ENCODE peak calls at places on chromosomes 4 and X, in six cellular contexts. One of them, this sample, is unnamed.

GRCh38 chr4:54513231-54513630 is 144.5 kb upstream of the KIT start:
- DNase-seq in GM13977: no peak
- DNase-seq in fibroblast of villous mesenchyme: peak
- DNase-seq in endothelial cell: no peak
- DNase-seq in fibroblast of mammary gland: peak
- DNase-seq in dorsolateral prefrontal cortex: no peak
- DNase-seq in this sample: no peak

GRCh38 chr4:77225022-77225421 is 68.0 kb downstream of the CCNG2 start:
- DNase-seq in dorsolateral prefrontal cortex: no peak
- DNase-seq in fibroblast of mammary gland: no peak
- DNase-seq in fibroblast of villous mesenchyme: no peak
- DNase-seq in endothelial cell: no peak
- DNase-seq in GM13977: no peak
- DNase-seq in this sample: no peak

GRCh38 chr4:184166736-184167135 is 50.9 kb downstream of the ENPP6 start:
- DNase-seq in endothelial cell: no peak
- DNase-seq in fibroblast of mammary gland: no peak
- DNase-seq in fibroblast of villous mesenchyme: no peak
- DNase-seq in dorsolateral prefrontal cortex: no peak
- DNase-seq in GM13977: no peak
- DNase-seq in this sample: no peak

GRCh38 chrX:56130436-56130835 is 101.7 kb upstream of the KLF8 start:
- DNase-seq in fibroblast of mammary gland: no peak
- DNase-seq in GM13977: no peak
- DNase-seq in fibroblast of villous mesenchyme: no peak
- DNase-seq in dorsolateral prefrontal cortex: no peak
- DNase-seq in endothelial cell: no peak
- DNase-seq in this sample: no peak

GRCh38 chr4:141391771-141392170 is 171.1 kb downstream of the ZNF330 start:
- DNase-seq in fibroblast of mammary gland: peak
- DNase-seq in dorsolateral prefrontal cortex: no peak
- DNase-seq in GM13977: no peak
- DNase-seq in fibroblast of villous mesenchyme: no peak
- DNase-seq in endothelial cell: no peak
- DNase-seq in this sample: no peak

GRCh38 chrX:56228914-56229313 is 3.2 kb upstream of the KLF8 start:
- DNase-seq in dorsolateral prefrontal cortex: no peak
- DNase-seq in fibroblast of mammary gland: peak
- DNase-seq in endothelial cell: no peak
- DNase-seq in fibroblast of villous mesenchyme: no peak
- DNase-seq in GM13977: no peak
- DNase-seq in this sample: no peak

GRCh38 chrX:72272868-72273267 is 4.2 kb downstream of the RPS4X start:
- DNase-seq in endothelial cell: no peak
- DNase-seq in dorsolateral prefrontal cortex: no peak
- DNase-seq in fibroblast of villous mesenchyme: peak
- DNase-seq in GM13977: no peak
- DNase-seq in fibroblast of mammary gland: peak
- DNase-seq in this sample: no peak

GRCh38 chr4:185743722-185744121 is 68.3 kb downstream of the SORBS2 start:
- DNase-seq in dorsolateral prefrontal cortex: no peak
- DNase-seq in fibroblast of mammary gland: no peak
- DNase-seq in endothelial cell: no peak
- DNase-seq in fibroblast of villous mesenchyme: no peak
- DNase-seq in GM13977: no peak
- DNase-seq in this sample: no peak

GRCh38 chr4:119728692-119729593 is 100.3 kb upstream of the PDE5A start:
- DNase-seq in GM13977: no peak
- DNase-seq in fibroblast of villous mesenchyme: peak
- DNase-seq in dorsolateral prefrontal cortex: no peak
- DNase-seq in fibroblast of mammary gland: no peak
- DNase-seq in endothelial cell: no peak
- DNase-seq in this sample: no peak

GRCh38 chrX:40434947-40435346 is 145.8 kb upstream of the ATP6AP2 start:
- DNase-seq in fibroblast of villous mesenchyme: peak
- DNase-seq in GM13977: no peak
- DNase-seq in dorsolateral prefrontal cortex: peak
- DNase-seq in fibroblast of mammary gland: peak
- DNase-seq in endothelial cell: no peak
- DNase-seq in this sample: no peak

GRCh38 chrX:72306851-72307645 is 1.3 kb upstream of the CITED1 start:
- DNase-seq in fibroblast of mammary gland: peak
- DNase-seq in fibroblast of villous mesenchyme: peak
- DNase-seq in GM13977: peak
- DNase-seq in endothelial cell: peak
- DNase-seq in dorsolateral prefrontal cortex: peak
- DNase-seq in this sample: no peak

GRCh38 chrX:97471071-97471470 is 587.4 kb downstream of the RPA4 start:
- DNase-seq in GM13977: no peak
- DNase-seq in endothelial cell: no peak
- DNase-seq in fibroblast of villous mesenchyme: no peak
- DNase-seq in dorsolateral prefrontal cortex: no peak
- DNase-seq in fibroblast of mammary gland: no peak
- DNase-seq in this sample: no peak

GRCh38 chr4:15457401-15458201 is 12.1 kb upstream of the CC2D2A start:
- DNase-seq in fibroblast of villous mesenchyme: peak
- DNase-seq in fibroblast of mammary gland: peak
- DNase-seq in endothelial cell: no peak
- DNase-seq in dorsolateral prefrontal cortex: no peak
- DNase-seq in GM13977: peak
- DNase-seq in this sample: peak

GRCh38 chrX:152895724-152896420 is 2.0 kb upstream of the ZNF185 start:
- DNase-seq in endothelial cell: no peak
- DNase-seq in fibroblast of villous mesenchyme: no peak
- DNase-seq in GM13977: no peak
- DNase-seq in dorsolateral prefrontal cortex: no peak
- DNase-seq in fibroblast of mammary gland: no peak
- DNase-seq in this sample: no peak

GRCh38 chrX:150482537-150483217 is 85.7 kb upstream of the MTM1 start:
- DNase-seq in endothelial cell: no peak
- DNase-seq in GM13977: no peak
- DNase-seq in fibroblast of villous mesenchyme: peak
- DNase-seq in dorsolateral prefrontal cortex: no peak
- DNase-seq in fibroblast of mammary gland: peak
- DNase-seq in this sample: no peak

GRCh38 chr4:16294455-16294854 is 68.2 kb upstream of the TAPT1 start:
- DNase-seq in dorsolateral prefrontal cortex: no peak
- DNase-seq in GM13977: no peak
- DNase-seq in endothelial cell: no peak
- DNase-seq in fibroblast of mammary gland: peak
- DNase-seq in fibroblast of villous mesenchyme: peak
- DNase-seq in this sample: no peak

GRCh38 chr4:154126276-154126675 is 337.4 kb upstream of the SFRP2 start:
- DNase-seq in dorsolateral prefrontal cortex: no peak
- DNase-seq in fibroblast of villous mesenchyme: no peak
- DNase-seq in GM13977: no peak
- DNase-seq in fibroblast of mammary gland: peak
- DNase-seq in endothelial cell: no peak
- DNase-seq in this sample: no peak

GRCh38 chrX:129931411-129932136 is 25.6 kb downstream of the UTP14A start:
- DNase-seq in dorsolateral prefrontal cortex: peak
- DNase-seq in fibroblast of villous mesenchyme: peak
- DNase-seq in GM13977: peak
- DNase-seq in endothelial cell: peak
- DNase-seq in fibroblast of mammary gland: peak
- DNase-seq in this sample: peak

GRCh38 chrX:97931586-97931985 is 1047.9 kb downstream of the RPA4 start:
- DNase-seq in fibroblast of villous mesenchyme: no peak
- DNase-seq in dorsolateral prefrontal cortex: no peak
- DNase-seq in endothelial cell: no peak
- DNase-seq in fibroblast of mammary gland: no peak
- DNase-seq in GM13977: no peak
- DNase-seq in this sample: no peak

GRCh38 chr4:145868637-145869409 is 69.8 kb downstream of the ZNF827 start:
- DNase-seq in fibroblast of mammary gland: peak
- DNase-seq in fibroblast of villous mesenchyme: no peak
- DNase-seq in endothelial cell: no peak
- DNase-seq in dorsolateral prefrontal cortex: no peak
- DNase-seq in GM13977: peak
- DNase-seq in this sample: peak

DNA sequence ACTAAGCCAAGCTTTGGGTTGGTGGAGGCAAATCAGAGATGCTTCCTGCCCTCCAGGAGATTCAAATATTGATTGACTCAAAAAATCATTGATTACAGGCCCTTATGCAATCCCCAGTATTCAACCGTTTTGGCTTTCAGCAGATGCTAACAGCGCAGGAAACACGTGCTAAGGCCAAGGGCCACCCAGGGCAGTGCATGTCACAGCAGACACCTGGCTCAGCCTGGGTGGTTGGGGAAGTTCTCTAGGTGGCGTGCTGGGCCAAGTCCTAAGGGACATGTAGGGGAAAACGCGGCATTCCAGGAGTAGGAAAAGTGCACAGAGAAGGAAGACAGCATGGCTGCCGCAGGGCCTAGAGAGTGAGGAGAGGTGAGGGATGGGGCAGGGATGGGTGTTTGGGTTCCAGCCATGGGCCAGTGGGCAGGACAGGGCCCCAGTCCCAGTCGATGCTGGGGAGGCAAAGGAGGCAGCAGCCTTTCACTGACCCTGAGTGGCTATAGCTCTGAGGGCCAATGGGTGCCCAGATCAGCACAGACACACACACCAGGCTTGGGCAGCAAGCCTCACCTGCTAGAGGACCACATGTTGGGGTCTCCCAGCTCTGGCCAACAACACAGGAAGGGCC is 239.1 kb downstream of the EVC2 start:
- DNase-seq in endothelial cell: no peak
- DNase-seq in fibroblast of villous mesenchyme: no peak
- DNase-seq in fibroblast of mammary gland: no peak
- DNase-seq in GM13977: no peak
- DNase-seq in dorsolateral prefrontal cortex: no peak
- DNase-seq in this sample: no peak
- TF ChIP-seq CTCF in endothelial cell: no peak
- TF ChIP-seq CTCF in fibroblast of villous mesenchyme: no peak
- TF ChIP-seq CTCF in fibroblast of mammary gland: no peak
- TF ChIP-seq CTCF in GM13977: no peak
- TF ChIP-seq CTCF in dorsolateral prefrontal cortex: no peak
- TF ChIP-seq CTCF in this sample: no peak

DNA sequence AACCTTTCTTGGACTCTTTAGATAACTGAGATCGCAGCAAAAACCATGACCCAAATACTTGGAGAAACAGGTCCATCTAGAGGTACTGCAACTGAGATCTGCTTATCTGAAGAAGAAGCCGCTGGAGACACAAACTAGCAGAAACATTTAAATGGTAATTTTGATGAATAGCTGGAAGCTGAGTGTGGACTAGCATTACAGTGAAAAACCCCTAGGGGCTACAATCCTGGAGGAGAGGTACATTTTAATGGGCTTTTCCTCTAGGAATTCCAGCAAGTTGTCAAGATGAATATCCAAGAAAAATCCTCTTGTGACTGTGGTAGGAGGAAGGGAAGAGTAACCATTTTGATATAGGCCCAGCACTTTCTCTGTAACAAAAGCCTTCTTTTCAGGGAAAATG is 592.5 kb upstream of the GRIA3 start:
- DNase-seq in fibroblast of villous mesenchyme: no peak
- DNase-seq in fibroblast of mammary gland: no peak
- DNase-seq in endothelial cell: no peak
- DNase-seq in GM13977: no peak
- DNase-seq in dorsolateral prefrontal cortex: no peak
- DNase-seq in this sample: no peak
- TF ChIP-seq CTCF in fibroblast of villous mesenchyme: no peak
- TF ChIP-seq CTCF in fibroblast of mammary gland: no peak
- TF ChIP-seq CTCF in endothelial cell: no peak
- TF ChIP-seq CTCF in GM13977: no peak
- TF ChIP-seq CTCF in dorsolateral prefrontal cortex: no peak
- TF ChIP-seq CTCF in this sample: no peak

GRCh38 chrX:37910186-37910585 is 62.8 kb upstream of the DYNLT3 start:
- DNase-seq in endothelial cell: no peak
- DNase-seq in GM13977: no peak
- DNase-seq in fibroblast of mammary gland: no peak
- DNase-seq in dorsolateral prefrontal cortex: no peak
- DNase-seq in fibroblast of villous mesenchyme: no peak
- DNase-seq in this sample: no peak

GRCh38 chrX:37906357-37906756 is 59.0 kb upstream of the DYNLT3 start:
- DNase-seq in endothelial cell: no peak
- DNase-seq in GM13977: no peak
- DNase-seq in fibroblast of mammary gland: no peak
- DNase-seq in dorsolateral prefrontal cortex: no peak
- DNase-seq in fibroblast of villous mesenchyme: no peak
- DNase-seq in this sample: no peak

GRCh38 chrX:37904833-37905232 is 57.5 kb upstream of the DYNLT3 start:
- DNase-seq in fibroblast of villous mesenchyme: no peak
- DNase-seq in endothelial cell: no peak
- DNase-seq in dorsolateral prefrontal cortex: no peak
- DNase-seq in GM13977: no peak
- DNase-seq in fibroblast of mammary gland: peak
- DNase-seq in this sample: no peak

GRCh38 chrX:37905436-37906147 is 58.2 kb upstream of the DYNLT3 start:
- DNase-seq in dorsolateral prefrontal cortex: peak
- DNase-seq in GM13977: no peak
- DNase-seq in fibroblast of mammary gland: peak
- DNase-seq in endothelial cell: peak
- DNase-seq in fibroblast of villous mesenchyme: peak
- DNase-seq in this sample: no peak
- TF ChIP-seq CTCF in dorsolateral prefrontal cortex: no peak
- TF ChIP-seq CTCF in GM13977: peak
- TF ChIP-seq CTCF in fibroblast of mammary gland: no peak
- TF ChIP-seq CTCF in endothelial cell: no peak
- TF ChIP-seq CTCF in fibroblast of villous mesenchyme: peak
- TF ChIP-seq CTCF in this sample: no peak

DNA sequence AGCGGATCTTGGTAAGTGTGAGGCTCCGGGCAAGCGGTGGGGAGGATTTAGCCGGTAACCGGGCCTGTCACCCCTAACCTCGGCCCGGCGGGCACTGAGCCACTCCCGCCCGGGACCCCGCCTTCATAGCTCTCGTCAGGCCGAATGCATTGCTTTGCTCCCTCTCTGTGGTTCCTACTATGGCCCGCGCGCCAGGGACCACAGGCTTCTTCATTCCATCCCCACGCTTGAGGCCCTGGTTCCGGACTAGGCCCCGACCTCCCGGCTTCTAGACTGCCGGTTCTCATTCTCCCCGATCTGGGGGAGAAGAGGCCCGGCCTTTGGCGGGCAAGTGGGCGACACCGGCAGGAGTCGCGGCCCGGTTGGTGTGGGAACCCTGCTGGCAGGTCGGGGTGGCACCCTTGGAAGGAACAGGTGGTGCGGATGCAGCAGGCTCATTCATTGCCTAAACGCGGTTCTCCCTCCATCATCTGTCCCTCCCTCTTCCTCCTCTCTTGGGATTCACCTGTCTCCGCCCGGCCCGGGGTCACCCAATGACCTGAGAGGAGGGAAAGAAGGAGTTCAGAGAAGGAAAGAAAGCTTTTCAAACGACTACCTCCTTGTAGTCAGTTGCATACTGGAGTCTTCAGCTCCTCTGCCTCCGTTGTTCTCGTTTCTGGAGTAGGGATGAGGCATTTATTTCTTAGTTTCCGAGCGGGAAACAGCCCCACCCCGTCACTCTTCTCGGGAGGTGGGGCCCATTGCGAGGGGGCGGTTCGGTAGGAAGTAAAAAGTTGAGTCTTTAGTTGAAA is at the start of gene NDUFC1:
- DNase-seq in fibroblast of mammary gland: peak
- DNase-seq in dorsolateral prefrontal cortex: no peak
- DNase-seq in fibroblast of villous mesenchyme: peak
- DNase-seq in GM13977: peak
- DNase-seq in endothelial cell: peak
- DNase-seq in this sample: no peak
- TF ChIP-seq CTCF in fibroblast of mammary gland: peak
- TF ChIP-seq CTCF in dorsolateral prefrontal cortex: no peak
- TF ChIP-seq CTCF in fibroblast of villous mesenchyme: peak
- TF ChIP-seq CTCF in GM13977: no peak
- TF ChIP-seq CTCF in endothelial cell: no peak
- TF ChIP-seq CTCF in this sample: peak

This sample was measured in GM12864.